ENCODE peak calls at places on chromosomes 3 and 15, in five cellular contexts. K is stomach, P is upper lobe of left lung, W is A549, T is aorta. B is an unnamed sample. For H3K4me1, the result is how much of the 10 kb centered on the place peaks cover.

GRCh38 chr3:194967126-194968117 is 281.7 kb downstream of the FAM43A start:
- DNase-seq in K (peak), W (no peak), P (no peak), T (no peak), B (no peak)

GRCh38 chr15:43939070-43939469 is 112.3 kb downstream of the WDR76 start:
- DNase-seq in W (peak), T (no peak), K (no peak), P (no peak), B (no peak)

GRCh38 chr15:40252141-40252437 is 13.2 kb downstream of the PAK6 start:
- DNase-seq in T (peak), P (no peak), K (no peak), W (no peak), B (no peak)

GRCh38 chr3:49173116-49173791 is 1.9 kb downstream of the KLHDC8B start:
- DNase-seq in T (no peak), W (no peak), K (peak), P (no peak), B (no peak)

GRCh38 chr3:59052803-59053411 is 3.1 kb upstream of the CFAP20DC start:
- DNase-seq in P (no peak), W (peak), T (no peak), K (no peak), B (no peak)

GRCh38 chr3:169822091-169822490 is 9.4 kb upstream of the LRRC34 start:
- DNase-seq in P (peak), K (no peak), W (no peak), T (no peak), B (no peak)

GRCh38 chr3:141241248-141242034 is 9.8 kb downstream of the PXYLP1 start:
- DNase-seq in T (peak), P (no peak), K (no peak), W (no peak), B (no peak)

GRCh38 chr3:9508781-9509180 is 44.8 kb downstream of the LHFPL4 start:
- DNase-seq in P (peak), K (no peak), W (no peak), T (no peak), B (no peak)

GRCh38 chr15:89365457-89366055 is 30.9 kb upstream of the POLG start:
- DNase-seq in P (peak), K (no peak), T (no peak), W (no peak), B (no peak)

GRCh38 chr15:36601497-36601932 is 22.1 kb downstream of the CDIN1 start:
- DNase-seq in W (no peak), P (no peak), T (peak), K (no peak), B (no peak)

GRCh38 chr3:66014641-66015040 is 24.1 kb downstream of the MAGI1 start:
- DNase-seq in T (no peak), P (no peak), W (no peak), K (no peak), B (no peak)

GRCh38 chr3:852033-852432 is 240.8 kb upstream of the CNTN6 start:
- DNase-seq in T (no peak), P (no peak), W (no peak), K (no peak), B (no peak)

GRCh38 chr3:198062068-198062465 is 102.0 kb downstream of the LMLN start:
- DNase-seq in W (no peak), K (no peak), P (no peak), T (no peak), B (no peak)

GRCh38 chr3:13115616-13115910 is 42.3 kb upstream of the IQSEC1 start:
- DNase-seq in P (no peak), W (no peak), K (no peak), T (peak), B (no peak)

GRCh38 chr3:59245879-59246501 is 196.2 kb upstream of the CFAP20DC start:
- DNase-seq in K (no peak), W (no peak), T (no peak), P (no peak), B (no peak)

GRCh38 chr3:78889345-78889744 is 878.5 kb downstream of the ROBO1 start:
- DNase-seq in K (no peak), T (no peak), W (no peak), P (no peak), B (no peak)

GRCh38 chr3:151395806-151396205 is 11.3 kb upstream of the P2RY12 start:
- DNase-seq in K (no peak), P (no peak), T (no peak), W (no peak), B (no peak)

GRCh38 chr3:167892204-167892603 is 156.7 kb downstream of the SERPINI1 start:
- DNase-seq in P (no peak), T (no peak), K (no peak), W (no peak), B (no peak)

GRCh38 chr3:187063286-187064081 is 75.8 kb downstream of the RPL39L start:
- DNase-seq in T (no peak), P (no peak), W (peak), K (no peak), B (peak)

GRCh38 chr3:114878119-114878839 is 268.8 kb downstream of the ZBTB20 start:
- DNase-seq in T (no peak), W (peak), K (no peak), P (no peak), B (no peak)

GRCh38 chr3:152051501-152052404 is 178.3 kb downstream of the SUCNR1 start:
- DNase-seq in T (no peak), K (no peak), W (peak), P (no peak), B (no peak)

GRCh38 chr15:23642413-23643044 is 5.1 kb downstream of the MAGEL2 start:
- DNase-seq in W (peak), K (peak), T (no peak), P (no peak), B (no peak)

GRCh38 chr3:143090966-143091365 is 28.6 kb upstream of the CHST2 start:
- DNase-seq in P (no peak), K (no peak), W (no peak), T (no peak), B (no peak)

GRCh38 chr15:88655103-88655553 is 16.3 kb downstream of the ISG20 start:
- DNase-seq in W (no peak), K (peak), P (no peak), T (no peak), B (no peak)

GRCh38 chr3:183699238-183699947 is 1.8 kb downstream of the YEATS2 start:
- DNase-seq in W (no peak), P (no peak), T (no peak), K (no peak), B (no peak)

GRCh38 chr3:114093596-114093995 is 37.1 kb downstream of the QTRT2 start:
- DNase-seq in W (peak), P (no peak), T (no peak), K (peak), B (no peak)

GRCh38 chr3:159787191-159787590 is 201.4 kb upstream of the IL12A start:
- DNase-seq in P (no peak), T (no peak), W (peak), K (no peak), B (no peak)

GRCh38 chr3:192887047-192887446 is 30.6 kb downstream of the MB21D2 start:
- DNase-seq in P (no peak), T (no peak), W (peak), K (no peak), B (no peak)

GRCh38 chr15:74752486-74753395 is 4.1 kb downstream of the CYP1A2 start:
- DNase-seq in T (no peak), P (no peak), W (no peak), K (no peak), B (no peak)

GRCh38 chr3:45664558-45664957 is 24.6 kb upstream of the SACM1L start:
- DNase-seq in W (no peak), T (no peak), K (peak), P (peak), B (no peak)

GRCh38 chr3:167657684-167658225 is 4.0 kb upstream of the WDR49 start:
- DNase-seq in P (no peak), K (no peak), T (no peak), W (no peak), B (no peak)

GRCh38 chr3:52794612-52795099 is at the start of gene ITIH3:
- DNase-seq in K (no peak), W (no peak), P (no peak), T (no peak), B (no peak)

GRCh38 chr15:91496754-91497691 is 356.5 kb upstream of the SLCO3A1 start:
- DNase-seq in T (no peak), W (no peak), K (peak), P (no peak), B (no peak)

GRCh38 chr15:63192604-63193206 is 3.3 kb downstream of the RAB8B start:
- DNase-seq in T (no peak), W (no peak), P (no peak), K (no peak), B (peak)
- H3K4me1 ChIP-seq in T (under half), W (under half), P (half or more), K (half or more), B (under half)

GRCh38 chr15:65917407-65917756 is 48.1 kb downstream of the RAB11A start:
- DNase-seq in W (no peak), P (no peak), T (peak), K (no peak), B (no peak)
- H3K4me1 ChIP-seq in W (under half), P (under half), T (under half), K (under half), B (under half)

GRCh38 chr3:36894924-36895323 is 49.9 kb downstream of the TRANK1 start:
- DNase-seq in W (no peak), P (no peak), T (no peak), K (no peak), B (no peak)
- H3K4me1 ChIP-seq in W (under half), P (under half), T (under half), K (under half), B (under half)

GRCh38 chr15:90387534-90388461 is at the start of gene IQGAP1:
- DNase-seq in W (peak), P (peak), T (peak), K (peak), B (peak)

GRCh38 chr15:90389513-90389912 is 1.5 kb downstream of the IQGAP1 start:
- DNase-seq in K (no peak), T (no peak), W (no peak), P (no peak), B (no peak)

GRCh38 chr15:90393040-90393439 is 5.0 kb downstream of the IQGAP1 start:
- DNase-seq in W (no peak), T (no peak), P (no peak), K (no peak), B (no peak)

GRCh38 chr15:90386221-90386620 is 1.8 kb upstream of the IQGAP1 start:
- DNase-seq in K (no peak), T (no peak), P (no peak), W (no peak), B (no peak)

DNA sequence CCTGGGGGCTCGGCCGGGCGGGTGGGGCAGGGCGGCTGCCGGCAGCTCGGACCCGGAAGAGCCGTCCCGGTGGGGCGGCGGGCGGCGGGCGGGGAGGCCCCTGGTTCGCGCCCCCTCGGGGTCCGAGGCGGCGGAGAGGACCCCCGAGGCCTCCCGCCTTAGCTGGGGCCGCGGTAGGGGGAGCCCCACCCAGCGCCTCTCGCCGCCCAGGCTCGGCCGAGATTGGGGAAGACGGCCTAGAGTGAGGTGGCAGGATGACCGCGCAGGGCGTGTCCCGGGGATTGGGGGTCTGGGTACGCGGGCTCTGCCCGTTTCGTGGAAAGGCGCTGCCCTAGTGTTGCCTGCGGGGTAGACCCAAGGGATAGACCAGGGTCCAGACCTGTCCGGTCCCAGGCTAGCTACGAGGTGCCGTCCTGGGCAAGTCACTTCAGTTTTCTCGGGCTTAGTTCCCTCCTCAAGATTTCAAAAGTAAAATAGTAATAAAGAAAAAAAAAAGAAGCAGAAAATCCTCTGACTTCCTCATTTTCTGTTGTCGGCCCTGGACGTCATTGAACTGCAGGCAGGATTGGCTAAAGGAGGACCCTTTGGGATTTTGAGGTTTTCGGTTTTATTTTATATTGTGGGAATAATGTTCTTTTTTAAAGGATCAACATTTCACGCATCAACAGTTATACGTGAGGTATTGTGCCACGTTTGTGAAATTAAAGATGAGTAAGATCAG is 580 bp downstream of the IQGAP1 start:
- DNase-seq in K (peak), W (peak), T (peak), P (peak), B (peak)
- H3K4me1 ChIP-seq in K (half or more), W (under half), T (under half), P (under half), B (under half)